ENCODE peak calls at places on chromosome 22, in five cellular contexts. Y is aorta; E is stimulated activated CD4-positive, alpha-beta T cell treated with anti-CD3 and anti-CD28 coated beads, Interleukin-1b, Interleukin-23, amount 100 ng/mL, for 1 hour; L is nephron progenitor cell; N is Panc1. X is an unnamed sample.
A peak's percentile ranks its signal among the peaks of the same experiment; 100 is the strongest.

GRCh38 chr22:50610581-50610980 is 10.0 kb downstream of the MAPK8IP2 start:
- DNase-seq in L (no peak), E (no peak), Y (no peak), N (no peak), X (no peak)

GRCh38 chr22:47225080-47225930 is 462.9 kb downstream of the TBC1D22A start:
- DNase-seq in N (no peak), Y (no peak), E (no peak), L (no peak), X (no peak)

GRCh38 chr22:24587948-24588347 is 4.9 kb downstream of the LRRC75B start:
- DNase-seq in E (no peak), Y (no peak), N (no peak), L (no peak), X (no peak)

GRCh38 chr22:29093501-29093921 is 20.7 kb downstream of the KREMEN1 start:
- DNase-seq in N (no peak), L (no peak), Y (no peak), E (no peak), X (no peak)

GRCh38 chr22:42993651-42994275 is 21.2 kb downstream of the PACSIN2 start:
- DNase-seq in E (no peak), L (no peak), Y (no peak), N (no peak), X (no peak)

GRCh38 chr22:39493759-39494158 is 8.3 kb upstream of the MIEF1 start:
- DNase-seq in E (no peak), Y (no peak), L (no peak), N (no peak), X (no peak)

GRCh38 chr22:19060356-19061009 is 61.7 kb downstream of the DGCR2 start:
- DNase-seq in E (no peak), Y (no peak), L (no peak), N (no peak), X (no peak)

GRCh38 chr22:48335442-48336139 is 1492.1 kb downstream of the BRD1 start:
- DNase-seq in L (no peak), N (no peak), E (no peak), Y (no peak), X (no peak)

GRCh38 chr22:47094861-47095330 is 332.4 kb downstream of the TBC1D22A start:
- DNase-seq in N (no peak), Y (no peak), L (no peak), E (no peak), X (no peak)

GRCh38 chr22:16562711-16563554 is 29.7 kb downstream of the CCT8L2 start:
- DNase-seq in N (no peak), E (no peak), L (no peak), Y (no peak), X (no peak)

GRCh38 chr22:42324991-42325710 is 54.7 kb upstream of the TCF20 start:
- DNase-seq in Y (no peak), N (no peak), E (no peak), L (no peak), X (no peak)

GRCh38 chr22:36326178-36327161 is 61.3 kb downstream of the MYH9 start:
- DNase-seq in Y (no peak), E (no peak), L (no peak), N (no peak), X (no peak)

GRCh38 chr22:32255217-32255616 is at the start of gene SLC5A4:
- DNase-seq in Y (no peak), E (no peak), N (no peak), L (no peak), X (no peak)

GRCh38 chr22:48098936-48099245 is 1336.4 kb downstream of the TBC1D22A start:
- DNase-seq in E (no peak), L (no peak), N (no peak), Y (no peak), X (no peak)

GRCh38 chr22:50621948-50622722 is 5.8 kb downstream of the ARSA start:
- DNase-seq in E (no peak), L (no peak), Y (no peak), N (no peak), X (no peak)

GRCh38 chr22:50169181-50169759 is 1.3 kb upstream of the PANX2 start:
- DNase-seq in Y (peak; percentile 46), E (no peak), L (peak; percentile 33), N (no peak), X (no peak)

GRCh38 chr22:16824718-16825687 is at the start of gene XKR3:
- DNase-seq in Y (no peak), N (no peak), E (no peak), L (no peak), X (no peak)